ENCODE peak calls at places on chromosomes 16 and 17, in five cellular contexts. U, S, R, D and N are unnamed samples. For H3K4me1, the result is how much of the 10 kb centered on the place peaks cover.

GRCh38 chr16:69443809-69444611 is 19.6 kb downstream of the CYB5B start:
- DNase-seq in U (peak), S (no peak), R (peak), D (peak), N (no peak)

GRCh38 chr17:64202683-64203430 is 60.2 kb downstream of the TEX2 start:
- DNase-seq in U (no peak), S (no peak), R (no peak), D (no peak), N (peak)

GRCh38 chr16:18931756-18932155 is 5.5 kb upstream of the SMG1 start:
- DNase-seq in U (no peak), S (no peak), R (no peak), D (peak), N (no peak)

GRCh38 chr17:27370776-27371175 is 76.9 kb downstream of the WSB1 start:
- DNase-seq in U (no peak), S (no peak), R (no peak), D (no peak), N (no peak)

GRCh38 chr17:42783062-42783777 is 2.8 kb downstream of the WNK4 start:
- DNase-seq in U (no peak), S (no peak), R (no peak), D (no peak), N (no peak)

GRCh38 chr17:66527335-66527734 is 224.9 kb downstream of the PRKCA start:
- DNase-seq in U (no peak), S (no peak), R (no peak), D (no peak), N (peak)

GRCh38 chr16:51151435-51151950 is 423 bp upstream of the SALL1 start:
- DNase-seq in U (no peak), S (peak), R (peak), D (no peak), N (peak)

GRCh38 chr17:3594056-3594810 is 15.0 kb downstream of the TRPV1 start:
- DNase-seq in U (no peak), S (no peak), R (peak), D (no peak), N (no peak)

GRCh38 chr17:45345554-45346254 is 28.9 kb upstream of the MAP3K14 start:
- DNase-seq in U (no peak), S (peak), R (peak), D (no peak), N (no peak)

GRCh38 chr17:39716879-39717536 is 13.3 kb downstream of the MIEN1 start:
- DNase-seq in U (peak), S (no peak), R (no peak), D (no peak), N (no peak)
- H3K27ac ChIP-seq in U (peak), S (no peak), R (no peak), D (peak), N (no peak)

DNA sequence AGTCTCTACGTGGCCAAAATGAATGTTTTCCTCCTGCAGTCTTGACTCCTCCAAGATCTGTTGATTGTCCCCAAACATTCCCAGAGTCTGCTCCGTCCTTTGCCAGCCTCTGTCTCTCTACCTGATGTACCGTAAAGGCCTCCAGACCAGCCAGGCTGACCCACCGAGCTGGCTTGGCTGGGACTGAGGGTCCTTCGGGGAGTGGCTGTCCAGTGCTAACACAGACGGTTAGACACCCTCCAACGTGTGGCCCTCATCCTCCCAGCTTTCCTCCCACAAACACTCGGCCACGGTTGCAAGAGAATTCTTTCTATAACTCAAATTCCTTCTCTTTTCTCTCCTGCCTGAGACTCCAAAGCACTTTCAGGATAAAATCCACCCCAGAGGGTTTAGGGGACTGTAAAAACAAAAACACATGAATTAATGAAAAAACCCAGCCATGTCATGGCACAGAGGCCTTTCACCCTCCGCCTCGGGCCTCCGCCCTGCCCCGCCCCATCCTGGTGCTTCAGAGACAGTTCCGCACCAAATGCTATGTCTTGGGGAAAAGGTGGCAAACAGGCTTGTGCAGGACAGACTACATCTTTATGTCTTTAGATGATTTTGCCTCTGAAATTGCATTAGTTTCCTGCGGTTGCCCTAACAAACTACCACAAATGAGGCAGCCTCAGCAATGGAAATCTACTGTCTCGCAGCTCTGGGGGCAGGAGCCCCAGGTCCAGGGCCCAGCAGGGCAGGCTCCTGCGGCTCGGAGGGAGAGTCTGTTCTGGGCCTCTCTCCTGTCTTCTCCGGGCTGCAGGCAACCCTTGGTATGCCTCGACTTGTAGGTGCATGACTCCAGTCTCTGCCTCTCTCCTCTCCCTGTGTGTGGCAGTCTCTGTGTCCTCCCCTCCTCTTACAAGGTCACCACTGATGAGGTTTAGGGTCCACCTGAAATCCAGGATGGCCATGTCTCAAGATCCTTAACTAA is 72.5 kb upstream of the CBX4 start:
- DNase-seq in U (no peak), S (no peak), R (no peak), D (no peak), N (no peak)
- H3K4me1 ChIP-seq in U (under half), S (under half), R (under half), D (under half), N (under half)

DNA sequence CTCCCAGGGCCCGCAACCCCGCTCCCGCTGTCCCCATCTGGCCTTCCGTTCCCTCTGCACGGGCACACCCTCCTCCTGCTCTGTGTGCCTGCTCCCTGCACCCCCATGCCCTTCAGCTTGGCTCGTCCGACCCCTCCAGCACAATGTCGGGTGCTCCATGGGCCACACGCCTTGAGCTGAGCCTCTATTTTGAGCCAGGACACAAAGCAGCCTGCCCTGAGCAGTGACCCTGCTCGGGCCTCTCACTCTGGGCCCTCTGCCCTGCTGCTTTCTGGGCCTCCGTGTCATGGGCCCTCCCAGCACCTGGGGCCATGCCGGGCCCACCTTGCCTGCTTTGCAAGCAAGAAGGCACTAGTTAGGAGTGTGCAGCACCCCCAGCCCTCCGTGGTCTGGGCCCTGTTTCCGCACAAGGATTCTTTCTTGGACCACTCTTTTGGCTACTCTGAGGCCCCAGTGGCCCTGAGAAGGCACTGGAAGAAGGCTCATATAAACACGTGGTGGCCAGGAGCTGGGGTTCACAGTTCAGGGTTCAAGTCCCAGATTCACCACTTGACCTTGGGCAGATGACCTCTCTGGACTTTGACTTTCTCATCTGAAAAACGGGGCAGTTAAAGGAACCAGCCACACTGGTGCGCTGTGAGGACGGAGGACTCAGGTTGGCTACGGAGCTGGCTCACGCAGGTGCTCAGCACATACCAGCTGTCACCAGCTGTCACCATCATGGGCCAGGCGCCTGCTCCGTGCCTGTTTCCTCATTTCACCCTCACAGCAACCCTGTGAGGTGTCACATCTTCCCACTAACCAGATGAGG is 166.1 kb upstream of the GSE1 start:
- DNase-seq in U (no peak), S (no peak), R (no peak), D (peak), N (no peak)
- TF ChIP-seq CTCF in U (no peak), S (no peak), R (no peak), D (peak), N (no peak)

DNA sequence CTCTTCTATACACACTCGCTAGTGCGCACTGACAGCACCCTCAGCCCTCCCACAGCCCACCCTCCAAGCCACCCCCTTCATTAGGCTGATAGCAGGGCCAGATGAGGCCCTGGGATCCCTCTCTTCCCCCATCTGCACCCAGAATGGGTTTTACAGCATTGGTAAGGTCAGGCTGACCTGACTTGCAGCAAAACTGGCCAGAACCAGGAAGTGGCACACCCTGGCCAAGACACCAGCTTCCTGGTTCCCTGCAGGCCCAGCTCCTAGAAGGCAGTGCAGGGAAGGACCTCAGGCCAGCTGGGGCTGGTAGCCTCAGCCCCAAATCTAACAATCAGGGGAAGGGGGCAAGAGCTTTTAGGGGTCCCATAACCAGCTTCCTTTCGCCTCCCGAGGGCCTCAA is 50.0 kb upstream of the MRPS23 start:
- DNase-seq in U (peak), S (no peak), R (no peak), D (peak), N (no peak)
- H3K27ac ChIP-seq in U (peak), S (peak), R (no peak), D (peak), N (no peak)